ENCODE peak calls at places on chromosome 1, in seven cellular contexts. H, T, E, V, P, M and Y are unnamed samples.

GRCh38 chr1:111197598-111198289 is 2.7 kb downstream of the DENND2D start:
- DNase-seq in H (no peak), T (peak; percentile 64), E (peak; percentile 43), V (no peak), P (no peak), M (no peak), Y (no peak)

GRCh38 chr1:115183158-115183557 is 93.9 kb upstream of the TSPAN2 start:
- DNase-seq in H (no peak), T (peak; percentile 30), E (peak; percentile 18), V (no peak), P (no peak), M (no peak), Y (no peak)

GRCh38 chr1:31981976-31982375 is 31.7 kb upstream of the KHDRBS1 start:
- DNase-seq in H (no peak), T (no peak), E (no peak), V (no peak), P (no peak), M (no peak), Y (no peak)

GRCh38 chr1:234957330-234958065 is 171.1 kb downstream of the TOMM20 start:
- DNase-seq in H (peak; percentile 97), T (peak; percentile 70), E (peak; percentile 98), V (peak; percentile 56), P (no peak), M (peak; percentile 65), Y (peak; percentile 79)

GRCh38 chr1:26524181-26524580 is 5.4 kb upstream of the RPS6KA1 start:
- DNase-seq in H (no peak), T (no peak), E (no peak), V (no peak), P (no peak), M (no peak), Y (no peak)

GRCh38 chr1:204127597-204128242 is 24.1 kb downstream of the ETNK2 start:
- DNase-seq in H (peak; percentile 51), T (peak; percentile 88), E (peak; percentile 81), V (peak; percentile 69), P (no peak), M (peak; percentile 73), Y (peak; percentile 72)

GRCh38 chr1:78627321-78627720 is 7.1 kb downstream of the IFI44L start:
- DNase-seq in H (peak; percentile 11), T (no peak), E (no peak), V (no peak), P (no peak), M (no peak), Y (no peak)

GRCh38 chr1:26279598-26280332 is at the start of gene SH3BGRL3:
- DNase-seq in H (peak; percentile 71), T (peak; percentile 91), E (peak; percentile 75), V (peak; percentile 87), P (peak; percentile 89), M (peak; percentile 85), Y (peak; percentile 93)

GRCh38 chr1:41920658-41921057 is 1.9 kb upstream of the HIVEP3 start:
- DNase-seq in H (peak; percentile 76), T (no peak), E (peak; percentile 26), V (no peak), P (no peak), M (no peak), Y (no peak)

GRCh38 chr1:202319381-202320080 is 22.2 kb downstream of the UBE2T start:
- DNase-seq in H (no peak), T (no peak), E (no peak), V (no peak), P (no peak), M (no peak), Y (no peak)

GRCh38 chr1:7755448-7755847 is 15.6 kb upstream of the VAMP3 start:
- DNase-seq in H (no peak), T (peak; percentile 43), E (peak; percentile 17), V (no peak), P (no peak), M (no peak), Y (no peak)

GRCh38 chr1:25238046-25238445 is 5.7 kb upstream of the SYF2 start:
- DNase-seq in H (no peak), T (no peak), E (no peak), V (no peak), P (no peak), M (no peak), Y (no peak)

GRCh38 chr1:25243907-25244306 is 3.3 kb downstream of the RSRP1 start:
- DNase-seq in H (no peak), T (no peak), E (no peak), V (no peak), P (no peak), M (no peak), Y (no peak)

GRCh38 chr1:25245393-25245792 is 1.9 kb downstream of the RSRP1 start:
- DNase-seq in H (no peak), T (no peak), E (no peak), V (no peak), P (no peak), M (no peak), Y (no peak)

GRCh38 chr1:25239681-25240541 is 7.3 kb downstream of the RSRP1 start:
- DNase-seq in H (peak; percentile 84), T (peak; percentile 95), E (peak; percentile 91), V (peak; percentile 91), P (peak; percentile 91), M (peak; percentile 92), Y (peak; percentile 91)
- H3K27ac ChIP-seq in H (peak overlapping the region; percentile 60), T (peak overlapping the region; percentile 51), E (peak overlapping the region; percentile 87), V (peak overlapping the region; percentile 91), P (peak overlapping the region; percentile 80), M (peak overlapping the region; percentile 27), Y (peak overlapping the region; percentile 91)

GRCh38 chr1:119068427-119068826 is 72.0 kb downstream of the WARS2 start:
- DNase-seq in H (no peak), T (no peak), E (no peak), V (no peak), P (no peak), M (no peak), Y (no peak)
- H3K4me1 ChIP-seq in H (no peaks in the 10 kb centered on the region), T (no peaks in the 10 kb centered on the region), E (no peaks in the 10 kb centered on the region), V (peaks cover 2% of the 10 kb centered on the region), P (no peaks in the 10 kb centered on the region), M (no peaks in the 10 kb centered on the region), Y (no peaks in the 10 kb centered on the region)

DNA sequence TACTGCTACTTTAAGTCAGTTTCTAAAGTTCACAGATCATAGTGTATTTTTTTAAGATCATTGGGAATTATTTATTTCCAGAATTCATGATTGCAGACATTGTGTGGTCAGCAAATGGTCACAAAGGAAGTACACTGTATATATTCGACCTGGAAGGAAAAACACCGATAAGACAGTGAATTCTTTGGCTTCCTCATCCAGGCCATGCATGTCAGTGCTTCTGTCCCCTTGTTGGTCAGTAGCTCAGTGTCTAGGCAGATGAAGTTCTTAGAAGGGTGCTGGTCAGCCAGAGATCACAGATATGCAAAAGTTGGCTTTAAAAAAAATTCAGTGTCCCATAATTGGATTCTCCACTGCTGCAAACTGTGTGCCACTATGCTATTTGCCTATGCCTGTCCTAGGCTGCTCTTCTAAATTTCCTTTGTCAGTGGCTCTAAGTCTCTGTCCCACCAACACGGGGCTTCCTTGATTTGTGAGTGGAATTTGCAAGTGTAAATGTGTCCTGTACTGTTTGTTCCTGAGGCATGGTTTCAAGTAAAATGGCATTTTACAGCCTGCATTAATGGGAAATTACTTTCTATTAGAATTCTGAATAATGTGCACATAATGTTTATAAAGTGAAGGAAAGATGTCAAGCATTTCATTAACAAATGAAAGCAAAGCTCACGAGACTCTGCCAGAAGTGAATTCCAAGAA is 12.0 kb upstream of the VAMP4 start:
- DNase-seq in H (no peak), T (no peak), E (no peak), V (no peak), P (no peak), M (no peak), Y (no peak)
- H3K4me3 ChIP-seq in H (no peak overlapping the region), T (no peak overlapping the region), E (no peak overlapping the region), V (no peak overlapping the region), P (no peak overlapping the region), M (no peak overlapping the region), Y (no peak overlapping the region)

GRCh38 chr1:2516946-2517345 is 9.4 kb downstream of the PANK4 start:
- DNase-seq in H (no peak), T (no peak), E (no peak), V (no peak), P (no peak), M (no peak), Y (no peak)

GRCh38 chr1:2514863-2515762 is 11.3 kb downstream of the PANK4 start:
- DNase-seq in H (no peak), T (no peak), E (no peak), V (no peak), P (no peak), M (no peak), Y (no peak)

GRCh38 chr1:2513939-2514650 is 12.3 kb downstream of the PANK4 start:
- DNase-seq in H (no peak), T (no peak), E (no peak), V (no peak), P (no peak), M (no peak), Y (no peak)

GRCh38 chr1:2516124-2516523 is 10.3 kb downstream of the PANK4 start:
- DNase-seq in H (no peak), T (no peak), E (no peak), V (no peak), P (no peak), M (no peak), Y (no peak)

GRCh38 chr1:2515763-2516080 is 10.7 kb downstream of the PANK4 start:
- DNase-seq in H (no peak), T (no peak), E (no peak), V (no peak), P (no peak), M (no peak), Y (no peak)
- H3K27ac ChIP-seq in H (no peak overlapping the region), T (no peak overlapping the region), E (no peak overlapping the region), V (no peak overlapping the region), P (no peak overlapping the region), M (no peak overlapping the region), Y (no peak overlapping the region)

GRCh38 chr1:110152133-110152785 is 2.0 kb downstream of the SLC6A17 start:
- DNase-seq in H (peak; percentile 31), T (no peak), E (peak; percentile 20), V (no peak), P (no peak), M (no peak), Y (no peak)
- H3K4me1 ChIP-seq in H (peaks cover 18% of the 10 kb centered on the region), T (peaks cover 8% of the 10 kb centered on the region), E (no peaks in the 10 kb centered on the region), V (no peaks in the 10 kb centered on the region), P (no peaks in the 10 kb centered on the region), M (peaks cover 6% of the 10 kb centered on the region), Y (peaks cover 16% of the 10 kb centered on the region)